ENCODE peak calls at places on chromosome 4, in nine cellular contexts. F is B cell; A is activated naive CD8-positive, alpha-beta T cell treated with anti-CD3 and anti-CD28 coated beads for 36 hours; Y is activated CD4-positive, CD25-positive, alpha-beta regulatory T cell; R is stimulated activated effector memory CD8-positive, alpha-beta T cell treated with anti-CD3 and anti-CD28 coated beads, Interleukin-12 subunit alpha, Interleukin-12 subunit beta, amount 100 ng/mL, for 72 hours; G is mesothelial cell of epicardium; O is dermis blood vessel endothelial cell; C is EH; D is cardiac fibroblast. K is an unnamed sample.

GRCh38 chr4:91592125-91592524 is 711.6 kb upstream of the GRID2 start:
- DNase-seq in A (no peak), R (no peak), D (no peak), C (no peak), G (no peak), Y (no peak), O (no peak), F (no peak), K (no peak)

GRCh38 chr4:80611366-80611765 is 275.8 kb downstream of the CFAP299 start:
- DNase-seq in A (no peak), D (no peak), F (no peak), C (no peak), O (no peak), Y (no peak), G (no peak), R (no peak), K (no peak)

GRCh38 chr4:174198396-174199179 is 84.9 kb downstream of the FBXO8 start:
- DNase-seq in Y (no peak), R (no peak), A (no peak), G (no peak), F (no peak), C (peak; percentile 81), D (peak; percentile 96), O (peak; percentile 39), K (no peak)

GRCh38 chr4:10737335-10737734 is 52.8 kb upstream of the CLNK start:
- DNase-seq in O (no peak), G (no peak), R (no peak), D (no peak), C (no peak), Y (no peak), A (no peak), F (no peak), K (no peak)

GRCh38 chr4:87067120-87067885 is 132.5 kb downstream of the AFF1 start:
- DNase-seq in Y (no peak), F (no peak), G (no peak), D (no peak), O (no peak), C (peak; percentile 21), R (no peak), A (no peak), K (no peak)

GRCh38 chr4:19293080-19293479 is 958.6 kb upstream of the SLIT2 start:
- DNase-seq in F (no peak), G (no peak), D (no peak), A (no peak), C (no peak), O (no peak), R (no peak), Y (no peak), K (no peak)

GRCh38 chr4:94457692-94458106 is 6.0 kb downstream of the PDLIM5 start:
- DNase-seq in C (peak; percentile 39), A (no peak), D (no peak), G (no peak), Y (no peak), O (no peak), F (no peak), R (no peak), K (no peak)

GRCh38 chr4:6052679-6053078 is 34.4 kb upstream of the C4orf50 start:
- DNase-seq in F (no peak), Y (no peak), C (no peak), D (no peak), G (no peak), A (no peak), R (no peak), O (no peak), K (no peak)

GRCh38 chr4:168059251-168059650 is 33.1 kb upstream of the ANXA10 start:
- DNase-seq in R (no peak), D (peak; percentile 81), G (no peak), A (no peak), Y (no peak), C (peak; percentile 9), F (no peak), O (no peak), K (no peak)

GRCh38 chr4:147948336-147948735 is 216.4 kb downstream of the ARHGAP10 start:
- DNase-seq in F (no peak), A (no peak), G (no peak), Y (no peak), D (no peak), C (no peak), O (no peak), R (no peak), K (no peak)

GRCh38 chr4:123121241-123121907 is 199.0 kb upstream of the NUDT6 start:
- DNase-seq in R (no peak), C (peak; percentile 41), F (no peak), A (no peak), D (peak; percentile 73), Y (no peak), G (no peak), O (peak; percentile 32), K (no peak)

GRCh38 chr4:54687887-54688841 is 30.4 kb downstream of the KIT start:
- DNase-seq in C (peak; percentile 74), O (no peak), Y (no peak), R (no peak), F (peak; percentile 26), D (peak; percentile 49), A (no peak), G (no peak), K (peak; percentile 0)

GRCh38 chr4:833156-833555 is 7.2 kb upstream of the CPLX1 start:
- DNase-seq in O (no peak), D (no peak), G (no peak), A (peak; percentile 45), R (no peak), C (no peak), Y (no peak), F (peak; percentile 41), K (no peak)

GRCh38 chr4:53465891-53466290 is 88.5 kb downstream of the FIP1L1 start:
- DNase-seq in F (no peak), R (no peak), C (no peak), O (no peak), D (no peak), G (no peak), A (no peak), Y (no peak), K (no peak)

GRCh38 chr4:98314791-98315565 is 53.8 kb downstream of the RAP1GDS1 start:
- DNase-seq in D (peak; percentile 44), O (no peak), G (no peak), R (no peak), F (no peak), A (no peak), C (peak; percentile 47), Y (no peak), K (no peak)

GRCh38 chr4:165079476-165079875 is 25.8 kb downstream of the TRIM75 start:
- DNase-seq in R (no peak), Y (no peak), C (no peak), F (no peak), O (peak; percentile 79), D (peak; percentile 34), A (no peak), G (no peak), K (no peak)

GRCh38 chr4:7785017-7785416 is 154.6 kb downstream of the AFAP1 start:
- DNase-seq in D (peak; percentile 70), G (no peak), F (no peak), R (no peak), C (peak; percentile 62), Y (no peak), O (peak; percentile 94), A (no peak), K (no peak)

GRCh38 chr4:155060419-155060818 is 148.0 kb upstream of the NPY2R start:
- DNase-seq in C (no peak), Y (no peak), D (no peak), A (no peak), O (no peak), G (no peak), R (no peak), F (no peak), K (no peak)

GRCh38 chr4:122117743-122118142 is 34.4 kb upstream of the BLTP1 start:
- DNase-seq in Y (no peak), O (no peak), C (peak; percentile 23), F (no peak), G (no peak), A (no peak), R (no peak), D (peak; percentile 40), K (no peak)